ENCODE peak calls at places on chromosomes 1 and 21, in four cellular contexts. A is IMR-90, F is NCI-H345, L is lung microvascular endothelial cell. D is an unnamed sample.

GRCh38 chr1:239811211-239811902 is 280.3 kb upstream of the FMN2 start:
- DNase-seq in A (no peak), F (no peak), L (no peak), D (no peak)

GRCh38 chr1:95640746-95641145 is 406.7 kb downstream of the RWDD3 start:
- DNase-seq in A (no peak), F (peak; percentile 51), L (peak; percentile 43), D (no peak)

GRCh38 chr1:116373451-116374339 is 651 bp downstream of the ATP1A1 start:
- DNase-seq in A (peak; percentile 24), F (peak; percentile 59), L (peak; percentile 31), D (peak; percentile 95)

GRCh38 chr1:67732750-67733151 is 47.8 kb downstream of the GADD45A start:
- DNase-seq in A (peak; percentile 84), F (no peak), L (peak; percentile 51), D (no peak)

GRCh38 chr1:2152914-2153313 is 41.7 kb downstream of the FAAP20 start:
- DNase-seq in A (no peak), F (no peak), L (no peak), D (no peak)

GRCh38 chr1:92154934-92155333 is 62.8 kb upstream of the C1orf146 start:
- DNase-seq in A (no peak), F (no peak), L (no peak), D (no peak)

GRCh38 chr1:221230605-221231004 is 351.4 kb downstream of the HLX start:
- DNase-seq in A (peak; percentile 37), F (peak; percentile 43), L (peak; percentile 73), D (no peak)

GRCh38 chr21:18840239-18840638 is 436.7 kb upstream of the TMPRSS15 start:
- DNase-seq in A (no peak), F (no peak), L (no peak), D (no peak)

GRCh38 chr1:162359523-162360236 is 17.0 kb downstream of the SPATA46 start:
- DNase-seq in A (no peak), F (no peak), L (no peak), D (peak; percentile 26)

GRCh38 chr1:56194911-56195310 is 384.5 kb downstream of the PLPP3 start:
- DNase-seq in A (peak; percentile 76), F (no peak), L (no peak), D (no peak)

GRCh38 chr1:183349201-183349711 is 68.9 kb downstream of the NMNAT2 start:
- DNase-seq in A (peak; percentile 52), F (peak; percentile 45), L (no peak), D (no peak)

GRCh38 chr1:111968511-111968910 is 21.0 kb downstream of the KCND3 start:
- DNase-seq in A (no peak), F (no peak), L (no peak), D (no peak)

GRCh38 chr1:80064524-80064923 is 1058.0 kb upstream of the ADGRL4 start:
- DNase-seq in A (peak; percentile 47), F (no peak), L (no peak), D (no peak)

GRCh38 chr1:33322870-33323585 is 2.1 kb upstream of the A3GALT2 start:
- DNase-seq in A (no peak), F (no peak), L (no peak), D (no peak)

GRCh38 chr1:233605205-233605604 is 8.7 kb upstream of the KCNK1 start:
- DNase-seq in A (no peak), F (no peak), L (no peak), D (no peak)

GRCh38 chr1:31127266-31127665 is 61.7 kb upstream of the PUM1 start:
- DNase-seq in A (peak; percentile 79), F (no peak), L (no peak), D (no peak)

GRCh38 chr1:183602510-183602909 is 12.3 kb upstream of the NCF2 start:
- DNase-seq in A (no peak), F (no peak), L (no peak), D (no peak)

GRCh38 chr1:160724445-160725242 is 13.0 kb upstream of the CD48 start:
- DNase-seq in A (no peak), F (no peak), L (no peak), D (no peak)

GRCh38 chr1:190399233-190399632 is 78.4 kb downstream of the BRINP3 start:
- DNase-seq in A (no peak), F (no peak), L (no peak), D (no peak)

GRCh38 chr1:42971848-42972291 is 13.2 kb upstream of the SLC2A1 start:
- DNase-seq in A (peak; percentile 94), F (no peak), L (no peak), D (no peak)

GRCh38 chr1:24643362-24644346 is 552 bp downstream of the SRRM1 start:
- DNase-seq in A (no peak), F (peak; percentile 42), L (peak; percentile 42), D (peak; percentile 88)